ENCODE peak calls at places on chromosomes 13 and 19, in four cellular contexts. One of them, this sample, is unnamed. For H3K4me1, the result is how much of the 10 kb centered on the place peaks cover.

GRCh38 chr13:38530492-38530891 is 156.4 kb upstream of the FREM2 start:
- DNase-seq in HepG2: no peak
- DNase-seq in upper lobe of left lung: no peak
- DNase-seq in ovary: no peak
- DNase-seq in this sample: no peak

GRCh38 chr19:42132030-42132628 is at the start of gene POU2F2:
- DNase-seq in HepG2: no peak
- DNase-seq in upper lobe of left lung: peak
- DNase-seq in ovary: no peak
- DNase-seq in this sample: peak

GRCh38 chr13:98297043-98297442 is 120.0 kb upstream of the RNF113B start:
- DNase-seq in ovary: no peak
- DNase-seq in HepG2: no peak
- DNase-seq in upper lobe of left lung: no peak
- DNase-seq in this sample: no peak

GRCh38 chr19:1582201-1582600 is 10.5 kb downstream of the MBD3 start:
- DNase-seq in HepG2: no peak
- DNase-seq in upper lobe of left lung: no peak
- DNase-seq in ovary: no peak
- DNase-seq in this sample: no peak

GRCh38 chr19:46828484-46828883 is 22.2 kb downstream of the AP2S1 start:
- DNase-seq in HepG2: no peak
- DNase-seq in upper lobe of left lung: no peak
- DNase-seq in ovary: no peak
- DNase-seq in this sample: no peak

GRCh38 chr19:6213266-6213595 is 66.5 kb downstream of the MLLT1 start:
- DNase-seq in upper lobe of left lung: no peak
- DNase-seq in ovary: no peak
- DNase-seq in HepG2: no peak
- DNase-seq in this sample: no peak

GRCh38 chr13:32024750-32025149 is 6.8 kb upstream of the FRY start:
- DNase-seq in ovary: no peak
- DNase-seq in HepG2: no peak
- DNase-seq in upper lobe of left lung: no peak
- DNase-seq in this sample: no peak

GRCh38 chr13:20943519-20944012 is 41.0 kb upstream of the XPO4 start:
- DNase-seq in ovary: peak
- DNase-seq in upper lobe of left lung: peak
- DNase-seq in HepG2: peak
- DNase-seq in this sample: peak

GRCh38 chr19:29645491-29645867 is 19.8 kb upstream of the PLEKHF1 start:
- DNase-seq in HepG2: no peak
- DNase-seq in upper lobe of left lung: no peak
- DNase-seq in ovary: no peak
- DNase-seq in this sample: no peak

GRCh38 chr19:10920288-10920655 is 8.2 kb downstream of the YIPF2 start:
- DNase-seq in ovary: no peak
- DNase-seq in HepG2: no peak
- DNase-seq in upper lobe of left lung: no peak
- DNase-seq in this sample: no peak
- TF ChIP-seq POLR2A in ovary: no peak
- TF ChIP-seq POLR2A in HepG2: no peak
- TF ChIP-seq POLR2A in upper lobe of left lung: no peak
- TF ChIP-seq POLR2A in this sample: no peak

GRCh38 chr19:19203012-19203856 is at the start of gene NR2C2AP:
- DNase-seq in HepG2: peak
- DNase-seq in upper lobe of left lung: peak
- DNase-seq in ovary: peak
- DNase-seq in this sample: peak

GRCh38 chr19:19201697-19202630 is 1.2 kb downstream of the NR2C2AP start:
- DNase-seq in ovary: no peak
- DNase-seq in upper lobe of left lung: no peak
- DNase-seq in HepG2: no peak
- DNase-seq in this sample: no peak

GRCh38 chr19:19204181-19204580 is 967 bp upstream of the NR2C2AP start:
- DNase-seq in ovary: no peak
- DNase-seq in upper lobe of left lung: no peak
- DNase-seq in HepG2: no peak
- DNase-seq in this sample: no peak

GRCh38 chr19:19205416-19206410 is 2.5 kb upstream of the NR2C2AP start:
- DNase-seq in ovary: no peak
- DNase-seq in HepG2: no peak
- DNase-seq in upper lobe of left lung: no peak
- DNase-seq in this sample: no peak

GRCh38 chr19:19202707-19203011 is 555 bp downstream of the NR2C2AP start:
- DNase-seq in HepG2: no peak
- DNase-seq in upper lobe of left lung: no peak
- DNase-seq in ovary: no peak
- DNase-seq in this sample: no peak
- H3K27ac ChIP-seq in HepG2: peak
- H3K27ac ChIP-seq in upper lobe of left lung: peak
- H3K27ac ChIP-seq in ovary: peak
- H3K27ac ChIP-seq in this sample: peak

DNA sequence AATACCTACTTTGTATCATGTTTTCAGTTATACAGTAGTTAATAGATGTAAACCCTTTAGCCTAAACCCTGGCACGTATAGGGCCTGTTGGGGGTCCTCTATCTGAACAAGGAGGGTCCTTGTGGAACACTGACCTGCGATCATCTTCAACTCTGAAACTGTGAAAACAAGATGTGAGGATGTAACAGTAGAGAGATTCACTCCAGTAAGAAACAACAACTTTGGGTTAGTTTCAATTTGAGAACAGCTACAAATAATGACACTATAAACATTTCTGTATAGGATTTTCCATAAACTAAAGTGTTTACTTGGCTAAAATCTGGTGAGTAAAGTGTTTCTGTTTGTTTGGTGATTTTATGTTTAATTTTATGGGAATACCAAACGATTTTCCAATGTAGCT is 2.1 kb downstream of the CLC start:
- DNase-seq in ovary: no peak
- DNase-seq in upper lobe of left lung: no peak
- DNase-seq in HepG2: no peak
- DNase-seq in this sample: no peak
- H3K4me1 ChIP-seq in ovary: under half
- H3K4me1 ChIP-seq in upper lobe of left lung: under half
- H3K4me1 ChIP-seq in HepG2: under half
- H3K4me1 ChIP-seq in this sample: under half

GRCh38 chr19:38303517-38304351 is at the start of gene C19orf33:
- DNase-seq in upper lobe of left lung: peak
- DNase-seq in HepG2: no peak
- DNase-seq in ovary: no peak
- DNase-seq in this sample: peak

GRCh38 chr19:38306236-38306635 is 2.2 kb downstream of the C19orf33 start:
- DNase-seq in ovary: no peak
- DNase-seq in HepG2: no peak
- DNase-seq in upper lobe of left lung: no peak
- DNase-seq in this sample: no peak

GRCh38 chr19:38307076-38307475 is 3.0 kb downstream of the C19orf33 start:
- DNase-seq in HepG2: no peak
- DNase-seq in ovary: no peak
- DNase-seq in upper lobe of left lung: no peak
- DNase-seq in this sample: no peak

GRCh38 chr19:38304352-38304865 is 358 bp downstream of the C19orf33 start:
- DNase-seq in ovary: no peak
- DNase-seq in upper lobe of left lung: no peak
- DNase-seq in HepG2: no peak
- DNase-seq in this sample: no peak

DNA sequence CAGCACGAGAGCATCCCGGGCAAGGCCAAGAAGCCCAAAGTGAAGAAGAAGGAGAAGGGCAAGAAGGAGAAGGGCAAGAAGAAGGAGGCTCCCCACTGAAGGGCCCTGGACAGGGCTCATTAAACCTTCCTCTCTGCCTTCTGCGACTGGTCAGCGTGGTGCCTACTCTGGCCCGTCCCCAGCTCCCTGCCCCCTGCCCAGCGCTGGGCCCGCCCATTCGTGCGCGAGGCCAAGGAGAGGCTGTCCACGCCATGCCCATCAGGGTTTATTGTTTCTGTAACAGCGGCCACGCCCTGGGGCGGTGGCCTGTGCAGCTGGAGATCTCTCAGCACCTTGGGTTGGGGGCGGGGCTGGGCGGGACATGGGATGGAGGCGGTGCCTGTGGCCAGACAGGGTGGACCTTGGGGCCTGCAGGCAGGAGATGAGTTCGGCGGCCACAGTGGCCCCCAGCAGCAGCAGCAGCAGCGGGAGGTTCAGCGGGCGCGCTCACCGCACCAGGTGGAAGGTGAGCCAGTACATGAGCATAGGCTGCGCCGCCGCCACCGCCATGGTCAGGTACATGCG is 897 bp downstream of the C19orf33 start:
- DNase-seq in upper lobe of left lung: peak
- DNase-seq in HepG2: peak
- DNase-seq in ovary: no peak
- DNase-seq in this sample: peak
- TF ChIP-seq POLR2A in upper lobe of left lung: no peak
- TF ChIP-seq POLR2A in HepG2: no peak
- TF ChIP-seq POLR2A in ovary: no peak
- TF ChIP-seq POLR2A in this sample: no peak

GRCh38 chr19:31560771-31561080 is 211.5 kb upstream of the TSHZ3 start:
- DNase-seq in upper lobe of left lung: no peak
- DNase-seq in HepG2: no peak
- DNase-seq in ovary: no peak
- DNase-seq in this sample: no peak
- H3K27ac ChIP-seq in upper lobe of left lung: no peak
- H3K27ac ChIP-seq in HepG2: no peak
- H3K27ac ChIP-seq in ovary: no peak
- H3K27ac ChIP-seq in this sample: no peak

GRCh38 chr19:16467581-16467980 is 4.2 kb downstream of the EPS15L1 start:
- DNase-seq in ovary: no peak
- DNase-seq in upper lobe of left lung: no peak
- DNase-seq in HepG2: no peak
- DNase-seq in this sample: no peak

GRCh38 chr19:16463341-16463990 is 8.3 kb downstream of the EPS15L1 start:
- DNase-seq in HepG2: no peak
- DNase-seq in upper lobe of left lung: no peak
- DNase-seq in ovary: no peak
- DNase-seq in this sample: no peak

GRCh38 chr19:16462757-16463250 is 9.0 kb downstream of the EPS15L1 start:
- DNase-seq in upper lobe of left lung: no peak
- DNase-seq in ovary: no peak
- DNase-seq in HepG2: no peak
- DNase-seq in this sample: no peak

GRCh38 chr19:16463991-16464575 is 7.7 kb downstream of the EPS15L1 start:
- DNase-seq in upper lobe of left lung: no peak
- DNase-seq in ovary: no peak
- DNase-seq in HepG2: peak
- DNase-seq in this sample: no peak

DNA sequence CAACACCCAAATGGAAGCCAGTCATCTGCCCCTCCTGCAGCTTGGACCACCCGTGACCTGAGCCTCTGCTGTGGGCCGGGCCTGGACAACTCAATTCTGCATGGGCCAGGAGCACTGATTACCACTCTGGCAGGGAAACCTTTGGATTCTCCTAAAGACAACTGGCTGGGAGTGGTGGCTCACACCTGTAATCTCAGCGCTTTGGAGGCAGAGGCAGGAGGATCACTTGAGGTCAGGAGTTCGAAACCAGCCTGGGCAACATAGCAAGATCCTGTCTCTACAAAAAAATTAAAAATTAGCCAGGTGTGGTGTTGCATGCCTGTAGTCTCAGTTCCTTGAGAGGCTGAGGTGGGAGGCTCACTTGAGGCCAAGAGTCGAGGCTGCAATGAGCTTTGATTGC is 6.5 kb downstream of the EPS15L1 start:
- DNase-seq in ovary: no peak
- DNase-seq in HepG2: no peak
- DNase-seq in upper lobe of left lung: no peak
- DNase-seq in this sample: no peak
- H3K4me1 ChIP-seq in ovary: under half
- H3K4me1 ChIP-seq in HepG2: half or more
- H3K4me1 ChIP-seq in upper lobe of left lung: under half
- H3K4me1 ChIP-seq in this sample: under half

GRCh38 chr19:10636304-10636972 is 11.1 kb downstream of the SLC44A2 start:
- DNase-seq in ovary: no peak
- DNase-seq in upper lobe of left lung: no peak
- DNase-seq in HepG2: no peak
- DNase-seq in this sample: no peak
- TF ChIP-seq POLR2A in ovary: no peak
- TF ChIP-seq POLR2A in upper lobe of left lung: no peak
- TF ChIP-seq POLR2A in HepG2: no peak
- TF ChIP-seq POLR2A in this sample: no peak

DNA sequence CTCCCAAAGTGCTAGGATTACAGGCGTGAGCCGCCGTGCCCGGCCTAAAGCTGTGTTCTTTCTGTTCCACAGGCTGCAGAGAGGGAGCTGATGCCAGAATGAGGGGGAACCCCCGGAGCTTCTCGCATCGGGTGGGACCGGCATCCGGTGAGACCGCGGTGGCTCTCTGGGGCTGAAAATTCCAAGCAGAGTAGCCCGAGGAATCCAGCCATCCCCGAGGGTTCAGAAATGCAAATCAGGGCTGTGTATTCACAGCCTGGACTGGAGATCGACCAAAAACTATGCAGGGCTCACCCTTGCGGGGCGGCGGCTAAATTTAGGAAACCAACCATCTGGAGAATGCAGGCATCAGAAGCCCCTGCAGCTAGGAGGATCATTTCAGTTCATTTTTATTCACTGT is 99.2 kb downstream of the GNG7 start:
- DNase-seq in HepG2: no peak
- DNase-seq in upper lobe of left lung: no peak
- DNase-seq in ovary: no peak
- DNase-seq in this sample: no peak
- H3K27ac ChIP-seq in HepG2: no peak
- H3K27ac ChIP-seq in upper lobe of left lung: peak
- H3K27ac ChIP-seq in ovary: peak
- H3K27ac ChIP-seq in this sample: peak

GRCh38 chr19:39078436-39079200 is 5.5 kb upstream of the ACP7 start:
- DNase-seq in upper lobe of left lung: no peak
- DNase-seq in HepG2: peak
- DNase-seq in ovary: no peak
- DNase-seq in this sample: no peak

GRCh38 chr19:39074942-39075341 is 9.2 kb upstream of the ACP7 start:
- DNase-seq in upper lobe of left lung: no peak
- DNase-seq in HepG2: no peak
- DNase-seq in ovary: no peak
- DNase-seq in this sample: no peak

GRCh38 chr19:39074205-39074692 is 9.9 kb upstream of the ACP7 start:
- DNase-seq in ovary: no peak
- DNase-seq in upper lobe of left lung: no peak
- DNase-seq in HepG2: no peak
- DNase-seq in this sample: no peak

GRCh38 chr19:39080431-39080830 is 3.7 kb upstream of the ACP7 start:
- DNase-seq in HepG2: no peak
- DNase-seq in upper lobe of left lung: no peak
- DNase-seq in ovary: no peak
- DNase-seq in this sample: no peak

GRCh38 chr19:39077323-39077722 is 6.8 kb upstream of the ACP7 start:
- DNase-seq in upper lobe of left lung: no peak
- DNase-seq in ovary: no peak
- DNase-seq in HepG2: no peak
- DNase-seq in this sample: no peak
- H3K4me1 ChIP-seq in upper lobe of left lung: under half
- H3K4me1 ChIP-seq in ovary: under half
- H3K4me1 ChIP-seq in HepG2: under half
- H3K4me1 ChIP-seq in this sample: under half

GRCh38 chr19:3836887-3837286 is 32.0 kb downstream of the ZFR2 start:
- DNase-seq in HepG2: no peak
- DNase-seq in ovary: no peak
- DNase-seq in upper lobe of left lung: no peak
- DNase-seq in this sample: no peak
- TF ChIP-seq POLR2A in HepG2: no peak
- TF ChIP-seq POLR2A in ovary: no peak
- TF ChIP-seq POLR2A in upper lobe of left lung: no peak
- TF ChIP-seq POLR2A in this sample: no peak

This sample was measured in breast epithelium.